ENCODE peak calls at places on chromosomes 5 and 9, in five cellular contexts. One of them, this sample, is unnamed.

GRCh38 chr5:65172486-65173129 is 309.1 kb downstream of the ADAMTS6 start:
- DNase-seq in renal cortical epithelial cell: peak; percentile 87
- DNase-seq in T-helper 2 cell: no peak
- DNase-seq in Ammon's horn: no peak
- DNase-seq in ecto neural progenitor cell: no peak
- DNase-seq in this sample: no peak

GRCh38 chr9:96651626-96652025 is 3.5 kb downstream of the PRXL2C start:
- DNase-seq in renal cortical epithelial cell: peak; percentile 29
- DNase-seq in T-helper 2 cell: no peak
- DNase-seq in Ammon's horn: no peak
- DNase-seq in ecto neural progenitor cell: no peak
- DNase-seq in this sample: no peak

GRCh38 chr9:105405514-105406131 is 42.2 kb upstream of the FSD1L start:
- DNase-seq in renal cortical epithelial cell: peak; percentile 57
- DNase-seq in T-helper 2 cell: no peak
- DNase-seq in Ammon's horn: no peak
- DNase-seq in ecto neural progenitor cell: no peak
- DNase-seq in this sample: no peak

GRCh38 chr5:102453716-102454115 is 45.1 kb downstream of the SLCO6A1 start:
- DNase-seq in renal cortical epithelial cell: peak; percentile 59
- DNase-seq in T-helper 2 cell: no peak
- DNase-seq in Ammon's horn: no peak
- DNase-seq in ecto neural progenitor cell: no peak
- DNase-seq in this sample: no peak

GRCh38 chr9:132795511-132796303 is 82.4 kb downstream of the AK8 start:
- DNase-seq in renal cortical epithelial cell: no peak
- DNase-seq in T-helper 2 cell: no peak
- DNase-seq in Ammon's horn: no peak
- DNase-seq in ecto neural progenitor cell: peak; percentile 37
- DNase-seq in this sample: no peak

GRCh38 chr9:91924090-91924489 is 25.9 kb downstream of the ROR2 start:
- DNase-seq in renal cortical epithelial cell: no peak
- DNase-seq in T-helper 2 cell: no peak
- DNase-seq in Ammon's horn: no peak
- DNase-seq in ecto neural progenitor cell: no peak
- DNase-seq in this sample: no peak

GRCh38 chr9:72931437-72931836 is 21.4 kb downstream of the ALDH1A1 start:
- DNase-seq in renal cortical epithelial cell: peak; percentile 97
- DNase-seq in T-helper 2 cell: no peak
- DNase-seq in Ammon's horn: no peak
- DNase-seq in ecto neural progenitor cell: no peak
- DNase-seq in this sample: no peak

GRCh38 chr9:88766778-88767503 is 224.3 kb upstream of the S1PR3 start:
- DNase-seq in renal cortical epithelial cell: peak; percentile 96
- DNase-seq in T-helper 2 cell: no peak
- DNase-seq in Ammon's horn: no peak
- DNase-seq in ecto neural progenitor cell: no peak
- DNase-seq in this sample: no peak

GRCh38 chr5:142151436-142152382 is 43.1 kb downstream of the NDFIP1 start:
- DNase-seq in renal cortical epithelial cell: peak; percentile 73
- DNase-seq in T-helper 2 cell: no peak
- DNase-seq in Ammon's horn: peak; percentile 69
- DNase-seq in ecto neural progenitor cell: no peak
- DNase-seq in this sample: no peak

GRCh38 chr9:21402387-21403247 is 6.3 kb upstream of the IFNA8 start:
- DNase-seq in renal cortical epithelial cell: no peak
- DNase-seq in T-helper 2 cell: no peak
- DNase-seq in Ammon's horn: peak; percentile 36
- DNase-seq in ecto neural progenitor cell: peak; percentile 78
- DNase-seq in this sample: no peak

GRCh38 chr5:4374866-4375265 is 765.3 kb upstream of the ADAMTS16 start:
- DNase-seq in renal cortical epithelial cell: no peak
- DNase-seq in T-helper 2 cell: no peak
- DNase-seq in Ammon's horn: peak; percentile 5
- DNase-seq in ecto neural progenitor cell: no peak
- DNase-seq in this sample: no peak

GRCh38 chr9:131630206-131630831 is 85.0 kb downstream of the PRRT1B start:
- DNase-seq in renal cortical epithelial cell: no peak
- DNase-seq in T-helper 2 cell: no peak
- DNase-seq in Ammon's horn: peak; percentile 38
- DNase-seq in ecto neural progenitor cell: no peak
- DNase-seq in this sample: no peak

This sample was measured in esophagus muscularis mucosa.